ENCODE peak calls at places on chromosomes 5 and 9, in nine cellular contexts. A is prostate gland, I is HepG2, R is suprapubic skin, Z is transverse colon, K is upper lobe of left lung, Y is H1, C is GM12892, F is stomach. G is an unnamed sample.
A peak's percentile ranks its signal among the peaks of the same experiment; 100 is the strongest.

GRCh38 chr5:141199359-141200235 is at the start of gene PCDHB11:
- DNase-seq in A (no peak), I (peak; percentile 6), R (no peak), Z (no peak), K (no peak), Y (no peak), C (no peak), F (no peak), G (no peak)

GRCh38 chr5:55231476-55232193 is 1.8 kb downstream of the CCNO start:
- DNase-seq in A (no peak), I (no peak), R (no peak), Z (peak; percentile 51), K (no peak), Y (no peak), C (no peak), F (no peak), G (peak; percentile 14)

GRCh38 chr9:17402309-17402708 is 176.6 kb upstream of the SH3GL2 start:
- DNase-seq in A (no peak), I (peak; percentile 19), R (no peak), Z (no peak), K (no peak), Y (no peak), C (no peak), F (no peak), G (no peak)

GRCh38 chr9:12771891-12772290 is 2.9 kb upstream of the LURAP1L start:
- DNase-seq in A (no peak), I (no peak), R (no peak), Z (no peak), K (no peak), Y (no peak), C (no peak), F (no peak), G (no peak)

GRCh38 chr5:131771692-131772091 is 25.1 kb downstream of the FNIP1 start:
- DNase-seq in A (no peak), I (no peak), R (no peak), Z (no peak), K (no peak), Y (no peak), C (no peak), F (no peak), G (no peak)

GRCh38 chr9:30075451-30076199 is 2308.8 kb upstream of the ACO1 start:
- DNase-seq in A (no peak), I (peak; percentile 1), R (no peak), Z (no peak), K (no peak), Y (no peak), C (no peak), F (no peak), G (no peak)

GRCh38 chr9:70165006-70165602 is 93.7 kb upstream of the SMC5 start:
- DNase-seq in A (no peak), I (no peak), R (no peak), Z (no peak), K (no peak), Y (no peak), C (no peak), F (no peak), G (no peak)

GRCh38 chr5:39426136-39426535 is 1.4 kb upstream of the DAB2 start:
- DNase-seq in A (no peak), I (no peak), R (no peak), Z (no peak), K (no peak), Y (no peak), C (no peak), F (no peak), G (no peak)

GRCh38 chr5:54868511-54869483 is 116.6 kb downstream of the ESM1 start:
- DNase-seq in A (no peak), I (no peak), R (no peak), Z (no peak), K (no peak), Y (no peak), C (no peak), F (no peak), G (no peak)

GRCh38 chr5:55714749-55715148 is 2.6 kb upstream of the SLC38A9 start:
- DNase-seq in A (no peak), I (no peak), R (no peak), Z (no peak), K (no peak), Y (no peak), C (no peak), F (no peak), G (no peak)

GRCh38 chr5:91499943-91500531 is 116.9 kb upstream of the ARRDC3 start:
- DNase-seq in A (no peak), I (peak; percentile 30), R (no peak), Z (no peak), K (no peak), Y (no peak), C (no peak), F (no peak), G (no peak)

GRCh38 chr9:6680797-6681146 is 35.2 kb upstream of the GLDC start:
- DNase-seq in A (peak; percentile 41), I (peak; percentile 68), R (no peak), Z (peak; percentile 77), K (peak; percentile 63), Y (no peak), C (peak; percentile 46), F (peak; percentile 63), G (peak; percentile 43)

GRCh38 chr5:176702952-176703641 is 55.8 kb downstream of the TSPAN17 start:
- DNase-seq in A (no peak), I (no peak), R (no peak), Z (no peak), K (no peak), Y (no peak), C (no peak), F (no peak), G (no peak)
- TF ChIP-seq POLR2A in A (no peak), I (no peak), R (no peak), Z (no peak), K (no peak), Y (no peak), C (no peak), F (no peak), G (no peak)

GRCh38 chr5:135271533-135272310 is 127.3 kb downstream of the MACROH2A1 start:
- DNase-seq in A (no peak), I (peak; percentile 29), R (no peak), Z (no peak), K (no peak), Y (no peak), C (no peak), F (no peak), G (no peak)
- TF ChIP-seq POLR2AphosphoS5 in A (no peak), I (no peak), R (no peak), Z (no peak), K (no peak), Y (no peak), C (no peak), F (peak; percentile 9), G (no peak)

GRCh38 chr9:73474625-73475024 is 323.0 kb downstream of the ANXA1 start:
- DNase-seq in A (no peak), I (no peak), R (no peak), Z (no peak), K (no peak), Y (no peak), C (no peak), F (no peak), G (no peak)

GRCh38 chr9:73474002-73474600 is 322.4 kb downstream of the ANXA1 start:
- DNase-seq in A (no peak), I (no peak), R (no peak), Z (no peak), K (no peak), Y (no peak), C (no peak), F (no peak), G (no peak)

DNA sequence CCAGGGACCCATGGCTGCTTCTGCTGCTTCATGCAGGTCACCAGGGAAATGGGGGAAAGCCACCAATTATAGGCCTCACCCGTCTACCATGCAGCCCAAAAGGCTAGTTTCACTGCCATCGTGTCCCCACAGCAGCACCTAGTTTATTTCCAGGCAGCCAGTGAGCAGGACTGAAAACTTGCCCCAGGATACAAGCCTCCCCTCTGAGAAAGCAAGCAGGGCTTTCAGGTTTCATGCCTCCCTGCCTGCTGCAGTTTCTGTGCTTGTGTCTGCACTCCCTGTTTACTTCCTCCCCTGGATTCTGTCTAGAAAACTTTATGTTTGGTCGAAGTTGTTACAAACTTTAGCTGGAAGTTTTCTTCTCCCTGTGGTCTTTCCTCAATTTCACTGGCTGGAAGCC is 319.1 kb downstream of the ANXA1 start:
- DNase-seq in A (no peak), I (no peak), R (no peak), Z (no peak), K (no peak), Y (no peak), C (no peak), F (no peak), G (no peak)
- TF ChIP-seq POLR2A in A (no peak), I (no peak), R (no peak), Z (no peak), K (no peak), Y (no peak), C (no peak), F (no peak), G (no peak)

GRCh38 chr9:128818099-128818838 is at the start of gene ENDOG:
- DNase-seq in A (peak; percentile 96), I (peak; percentile 94), R (peak; percentile 98), Z (peak; percentile 99), K (peak; percentile 99), Y (peak; percentile 96), C (peak; percentile 99), F (peak; percentile 99), G (peak; percentile 99)
- TF ChIP-seq POLR2AphosphoS5 in A (peak; percentile 98), I (peak; percentile 94), R (peak; percentile 59), Z (peak; percentile 92), K (peak; percentile 87), Y (peak; percentile 83), C (peak; percentile 73), F (peak; percentile 94), G (peak; percentile 80)

G was measured in GM12891.